ENCODE peak calls at places on chromosomes 13 and 19, in four cellular contexts. Q, W, K and U are unnamed samples.

GRCh38 chr13:52378312-52378711 is 27.7 kb downstream of the THSD1 start:
- DNase-seq in W (no peak), Q (no peak), K (no peak), U (no peak)

GRCh38 chr13:98221234-98221633 is 44.2 kb upstream of the RNF113B start:
- DNase-seq in Q (no peak), K (peak; percentile 52), W (no peak), U (no peak)

GRCh38 chr19:49216076-49216475 is 58.5 kb downstream of the TRPM4 start:
- DNase-seq in W (peak; percentile 58), K (peak; percentile 8), Q (no peak), U (no peak)

GRCh38 chr13:32320528-32320927 is 5.2 kb downstream of the BRCA2 start:
- DNase-seq in W (no peak), Q (no peak), K (no peak), U (no peak)

GRCh38 chr13:26961890-26962615 is 201.5 kb upstream of the GPR12 start:
- DNase-seq in K (no peak), W (no peak), Q (no peak), U (no peak)

GRCh38 chr19:996051-996838 is 4.0 kb upstream of the GRIN3B start:
- DNase-seq in K (peak; percentile 62), W (peak; percentile 84), Q (peak; percentile 70), U (peak; percentile 76)

GRCh38 chr13:45500492-45501174 is 35.9 kb downstream of the COG3 start:
- DNase-seq in K (peak; percentile 78), W (peak; percentile 82), Q (peak; percentile 48), U (peak; percentile 57)

GRCh38 chr13:97395437-97396136 is 38.4 kb upstream of the RAP2A start:
- DNase-seq in Q (peak; percentile 49), W (peak; percentile 79), K (peak; percentile 15), U (peak; percentile 20)

GRCh38 chr19:45834970-45835369 is 19.9 kb upstream of the RSPH6A start:
- DNase-seq in K (no peak), W (no peak), Q (no peak), U (no peak)

GRCh38 chr19:472005-472858 is 11.4 kb upstream of the SHC2 start:
- DNase-seq in Q (no peak), K (no peak), W (peak; percentile 42), U (no peak)

GRCh38 chr19:17576758-17577532 is 21.5 kb downstream of the COLGALT1 start:
- DNase-seq in Q (peak; percentile 58), W (peak; percentile 12), K (no peak), U (peak; percentile 71)

GRCh38 chr19:34256835-34257558 is 2.6 kb downstream of the GARRE1 start:
- DNase-seq in W (peak; percentile 73), K (no peak), Q (no peak), U (no peak)